ENCODE peak calls at places on chromosomes 3 and 15, in nine cellular contexts. One of them, this sample, is unnamed.

GRCh38 chr15:70093481-70094309 is 4.0 kb downstream of the TLE3 start:
- DNase-seq in AG09309: no peak
- DNase-seq in endodermal cell: peak
- DNase-seq in breast epithelium: peak
- DNase-seq in upper lobe of right lung: no peak
- DNase-seq in AG04450: no peak
- DNase-seq in bronchial epithelial cell: peak
- DNase-seq in Panc1: no peak
- DNase-seq in Peyer's patch: no peak
- DNase-seq in this sample: peak

GRCh38 chr15:69038508-69038907 is 24.0 kb downstream of the NOX5 start:
- DNase-seq in AG09309: no peak
- DNase-seq in endodermal cell: no peak
- DNase-seq in breast epithelium: no peak
- DNase-seq in upper lobe of right lung: no peak
- DNase-seq in AG04450: no peak
- DNase-seq in bronchial epithelial cell: no peak
- DNase-seq in Panc1: no peak
- DNase-seq in Peyer's patch: no peak
- DNase-seq in this sample: no peak

GRCh38 chr15:36903922-36904479 is 196.3 kb downstream of the MEIS2 start:
- DNase-seq in AG09309: no peak
- DNase-seq in endodermal cell: no peak
- DNase-seq in breast epithelium: peak
- DNase-seq in upper lobe of right lung: no peak
- DNase-seq in AG04450: no peak
- DNase-seq in bronchial epithelial cell: peak
- DNase-seq in Panc1: no peak
- DNase-seq in Peyer's patch: no peak
- DNase-seq in this sample: no peak

GRCh38 chr15:80072285-80072684 is 12.8 kb downstream of the ZFAND6 start:
- DNase-seq in AG09309: peak
- DNase-seq in endodermal cell: no peak
- DNase-seq in breast epithelium: no peak
- DNase-seq in upper lobe of right lung: no peak
- DNase-seq in AG04450: peak
- DNase-seq in bronchial epithelial cell: peak
- DNase-seq in Panc1: peak
- DNase-seq in Peyer's patch: no peak
- DNase-seq in this sample: peak

GRCh38 chr15:68271854-68272471 is 5.6 kb upstream of the FEM1B start:
- DNase-seq in AG09309: no peak
- DNase-seq in endodermal cell: peak
- DNase-seq in breast epithelium: peak
- DNase-seq in upper lobe of right lung: no peak
- DNase-seq in AG04450: no peak
- DNase-seq in bronchial epithelial cell: peak
- DNase-seq in Panc1: no peak
- DNase-seq in Peyer's patch: no peak
- DNase-seq in this sample: no peak

GRCh38 chr3:23763040-23763477 is 42.7 kb upstream of the UBE2E1 start:
- DNase-seq in AG09309: no peak
- DNase-seq in endodermal cell: no peak
- DNase-seq in breast epithelium: no peak
- DNase-seq in upper lobe of right lung: no peak
- DNase-seq in AG04450: no peak
- DNase-seq in bronchial epithelial cell: no peak
- DNase-seq in Panc1: no peak
- DNase-seq in Peyer's patch: no peak
- DNase-seq in this sample: no peak

GRCh38 chr3:73868688-73869315 is 244.1 kb upstream of the PDZRN3 start:
- DNase-seq in AG09309: peak
- DNase-seq in endodermal cell: peak
- DNase-seq in breast epithelium: no peak
- DNase-seq in upper lobe of right lung: no peak
- DNase-seq in AG04450: peak
- DNase-seq in bronchial epithelial cell: peak
- DNase-seq in Panc1: no peak
- DNase-seq in Peyer's patch: no peak
- DNase-seq in this sample: no peak

GRCh38 chr3:170614214-170614966 is 28.5 kb upstream of the SLC7A14 start:
- DNase-seq in AG09309: peak
- DNase-seq in endodermal cell: no peak
- DNase-seq in breast epithelium: no peak
- DNase-seq in upper lobe of right lung: no peak
- DNase-seq in AG04450: peak
- DNase-seq in bronchial epithelial cell: peak
- DNase-seq in Panc1: peak
- DNase-seq in Peyer's patch: no peak
- DNase-seq in this sample: no peak

GRCh38 chr3:104519068-104519467 is 847.6 kb upstream of the ALCAM start:
- DNase-seq in AG09309: no peak
- DNase-seq in endodermal cell: no peak
- DNase-seq in breast epithelium: no peak
- DNase-seq in upper lobe of right lung: no peak
- DNase-seq in AG04450: no peak
- DNase-seq in bronchial epithelial cell: no peak
- DNase-seq in Panc1: no peak
- DNase-seq in Peyer's patch: no peak
- DNase-seq in this sample: peak

GRCh38 chr3:172012775-172013174 is 26.6 kb upstream of the FNDC3B start:
- DNase-seq in AG09309: no peak
- DNase-seq in endodermal cell: no peak
- DNase-seq in breast epithelium: no peak
- DNase-seq in upper lobe of right lung: no peak
- DNase-seq in AG04450: no peak
- DNase-seq in bronchial epithelial cell: no peak
- DNase-seq in Panc1: no peak
- DNase-seq in Peyer's patch: no peak
- DNase-seq in this sample: no peak

GRCh38 chr3:192685801-192686200 is 41.5 kb downstream of the FGF12 start:
- DNase-seq in AG09309: no peak
- DNase-seq in endodermal cell: no peak
- DNase-seq in breast epithelium: no peak
- DNase-seq in upper lobe of right lung: no peak
- DNase-seq in AG04450: no peak
- DNase-seq in bronchial epithelial cell: peak
- DNase-seq in Panc1: no peak
- DNase-seq in Peyer's patch: no peak
- DNase-seq in this sample: no peak

GRCh38 chr15:31274496-31275330 is 51.9 kb upstream of the KLF13 start:
- DNase-seq in AG09309: no peak
- DNase-seq in endodermal cell: peak
- DNase-seq in breast epithelium: peak
- DNase-seq in upper lobe of right lung: no peak
- DNase-seq in AG04450: no peak
- DNase-seq in bronchial epithelial cell: no peak
- DNase-seq in Panc1: no peak
- DNase-seq in Peyer's patch: peak
- DNase-seq in this sample: no peak

GRCh38 chr3:172129868-172130751 is 90.7 kb downstream of the FNDC3B start:
- DNase-seq in AG09309: peak
- DNase-seq in endodermal cell: no peak
- DNase-seq in breast epithelium: peak
- DNase-seq in upper lobe of right lung: peak
- DNase-seq in AG04450: peak
- DNase-seq in bronchial epithelial cell: peak
- DNase-seq in Panc1: peak
- DNase-seq in Peyer's patch: peak
- DNase-seq in this sample: no peak

DNA sequence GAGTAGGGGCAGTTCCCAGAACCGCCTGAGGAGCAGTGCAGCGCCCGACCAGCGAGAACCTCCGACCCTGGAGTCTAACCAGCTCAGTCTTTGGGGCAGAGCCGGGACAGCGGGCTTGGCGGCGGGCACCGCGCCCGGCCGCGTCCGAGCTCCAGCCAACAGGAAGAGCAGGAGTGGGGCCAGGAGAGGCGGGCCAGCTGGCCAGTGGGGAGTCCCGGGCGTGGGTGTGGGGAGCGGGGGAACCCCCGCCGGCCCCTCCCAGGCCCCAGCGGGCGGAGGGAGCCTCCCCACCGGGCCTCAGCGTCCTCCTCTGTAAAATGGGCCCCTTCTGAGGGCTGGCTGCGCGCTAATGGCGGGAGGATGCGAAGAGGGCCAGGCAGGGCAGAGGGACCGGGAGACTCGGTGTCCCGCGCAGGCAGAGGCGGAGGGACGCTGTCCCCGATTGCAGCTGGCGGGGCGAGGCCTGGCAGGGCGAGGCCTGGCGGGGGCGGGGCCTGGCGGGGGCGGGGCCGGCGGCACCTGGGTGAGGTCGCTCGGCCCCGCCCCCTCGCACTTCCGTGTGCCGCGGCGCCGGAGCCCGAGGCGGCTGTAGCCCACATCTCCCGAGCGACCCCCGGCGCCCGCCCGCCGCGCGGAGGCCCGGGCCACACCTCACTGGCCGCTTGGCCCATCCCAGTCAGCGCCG is at the start of gene PRKCD:
- DNase-seq in AG09309: peak
- DNase-seq in endodermal cell: peak
- DNase-seq in breast epithelium: peak
- DNase-seq in upper lobe of right lung: peak
- DNase-seq in AG04450: peak
- DNase-seq in bronchial epithelial cell: peak
- DNase-seq in Panc1: peak
- DNase-seq in Peyer's patch: peak
- DNase-seq in this sample: peak
- TF ChIP-seq CTCF in AG09309: peak
- TF ChIP-seq CTCF in endodermal cell: peak
- TF ChIP-seq CTCF in breast epithelium: no peak
- TF ChIP-seq CTCF in upper lobe of right lung: peak
- TF ChIP-seq CTCF in AG04450: peak
- TF ChIP-seq CTCF in bronchial epithelial cell: peak
- TF ChIP-seq CTCF in Panc1: no peak
- TF ChIP-seq CTCF in Peyer's patch: peak
- TF ChIP-seq CTCF in this sample: peak

DNA sequence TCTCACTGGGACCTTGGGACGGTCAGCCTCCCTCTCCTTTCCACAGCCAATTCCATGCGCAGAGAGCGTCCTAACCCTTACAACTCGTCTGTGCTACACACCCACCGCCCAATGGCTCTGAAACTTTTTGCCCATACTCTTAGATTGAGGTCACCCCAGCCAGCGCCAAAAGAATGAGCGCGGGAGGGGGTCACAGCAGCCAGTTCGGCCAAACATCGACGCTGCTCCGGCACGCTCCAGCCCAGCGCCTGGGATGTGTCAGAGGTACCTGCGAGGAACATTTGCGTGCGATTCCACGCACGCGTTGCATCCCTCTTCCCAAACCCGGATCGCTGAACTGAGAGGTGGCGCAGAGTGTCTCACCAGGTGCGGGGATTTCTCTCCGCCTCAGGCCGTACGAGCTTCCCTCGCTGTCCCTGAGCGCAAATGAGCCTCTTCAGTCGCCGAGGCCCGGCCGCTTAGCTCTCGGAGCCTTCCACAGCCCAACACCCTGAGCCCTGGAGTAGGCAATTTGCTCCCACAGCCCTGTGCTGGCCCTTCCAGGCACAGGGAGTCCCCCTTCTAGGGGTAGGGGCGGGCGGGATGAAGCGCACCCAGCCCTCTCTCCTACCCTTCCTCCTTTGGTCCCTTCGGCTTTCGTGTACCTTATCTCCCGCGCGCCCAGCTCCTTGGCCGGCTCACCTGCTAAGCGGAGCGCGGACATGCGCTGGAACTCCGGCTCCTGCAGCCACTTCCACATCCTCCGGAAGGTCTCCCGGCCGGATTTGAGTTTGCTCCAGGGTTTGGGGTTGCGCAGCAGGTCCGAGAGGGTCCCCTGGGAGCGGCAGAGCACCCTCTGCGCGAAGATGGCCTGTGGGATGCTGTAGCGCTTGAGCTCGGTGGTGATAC is 1.8 kb downstream of the ONECUT1 start:
- DNase-seq in AG09309: no peak
- DNase-seq in endodermal cell: peak
- DNase-seq in breast epithelium: no peak
- DNase-seq in upper lobe of right lung: no peak
- DNase-seq in AG04450: no peak
- DNase-seq in bronchial epithelial cell: no peak
- DNase-seq in Panc1: no peak
- DNase-seq in Peyer's patch: no peak
- DNase-seq in this sample: no peak
- H3K4me3 ChIP-seq in AG09309: no peak
- H3K4me3 ChIP-seq in endodermal cell: peak
- H3K4me3 ChIP-seq in breast epithelium: no peak
- H3K4me3 ChIP-seq in upper lobe of right lung: no peak
- H3K4me3 ChIP-seq in AG04450: no peak
- H3K4me3 ChIP-seq in bronchial epithelial cell: no peak
- H3K4me3 ChIP-seq in Panc1: peak
- H3K4me3 ChIP-seq in Peyer's patch: no peak
- H3K4me3 ChIP-seq in this sample: no peak

GRCh38 chr3:182258538-182259177 is 534.6 kb upstream of the ATP11B start:
- DNase-seq in AG09309: no peak
- DNase-seq in endodermal cell: no peak
- DNase-seq in breast epithelium: no peak
- DNase-seq in upper lobe of right lung: no peak
- DNase-seq in AG04450: no peak
- DNase-seq in bronchial epithelial cell: peak
- DNase-seq in Panc1: peak
- DNase-seq in Peyer's patch: no peak
- DNase-seq in this sample: peak
- TF ChIP-seq CTCF in AG09309: no peak
- TF ChIP-seq CTCF in endodermal cell: peak
- TF ChIP-seq CTCF in breast epithelium: peak
- TF ChIP-seq CTCF in upper lobe of right lung: peak
- TF ChIP-seq CTCF in AG04450: peak
- TF ChIP-seq CTCF in bronchial epithelial cell: peak
- TF ChIP-seq CTCF in Panc1: peak
- TF ChIP-seq CTCF in Peyer's patch: no peak
- TF ChIP-seq CTCF in this sample: peak

GRCh38 chr3:156432563-156432962 is 122.4 kb downstream of the SSR3 start:
- DNase-seq in AG09309: no peak
- DNase-seq in endodermal cell: no peak
- DNase-seq in breast epithelium: no peak
- DNase-seq in upper lobe of right lung: no peak
- DNase-seq in AG04450: no peak
- DNase-seq in bronchial epithelial cell: no peak
- DNase-seq in Panc1: no peak
- DNase-seq in Peyer's patch: no peak
- DNase-seq in this sample: no peak

GRCh38 chr3:156433138-156433537 is 121.8 kb downstream of the SSR3 start:
- DNase-seq in AG09309: no peak
- DNase-seq in endodermal cell: no peak
- DNase-seq in breast epithelium: no peak
- DNase-seq in upper lobe of right lung: no peak
- DNase-seq in AG04450: no peak
- DNase-seq in bronchial epithelial cell: peak
- DNase-seq in Panc1: no peak
- DNase-seq in Peyer's patch: no peak
- DNase-seq in this sample: no peak

GRCh38 chr3:156429125-156429524 is 125.8 kb downstream of the SSR3 start:
- DNase-seq in AG09309: no peak
- DNase-seq in endodermal cell: no peak
- DNase-seq in breast epithelium: no peak
- DNase-seq in upper lobe of right lung: no peak
- DNase-seq in AG04450: no peak
- DNase-seq in bronchial epithelial cell: no peak
- DNase-seq in Panc1: no peak
- DNase-seq in Peyer's patch: no peak
- DNase-seq in this sample: no peak

GRCh38 chr3:156433910-156434309 is 121.0 kb downstream of the SSR3 start:
- DNase-seq in AG09309: no peak
- DNase-seq in endodermal cell: no peak
- DNase-seq in breast epithelium: no peak
- DNase-seq in upper lobe of right lung: no peak
- DNase-seq in AG04450: no peak
- DNase-seq in bronchial epithelial cell: peak
- DNase-seq in Panc1: no peak
- DNase-seq in Peyer's patch: no peak
- DNase-seq in this sample: no peak

GRCh38 chr3:156431334-156432121 is 123.4 kb downstream of the SSR3 start:
- DNase-seq in AG09309: no peak
- DNase-seq in endodermal cell: no peak
- DNase-seq in breast epithelium: no peak
- DNase-seq in upper lobe of right lung: no peak
- DNase-seq in AG04450: no peak
- DNase-seq in bronchial epithelial cell: peak
- DNase-seq in Panc1: no peak
- DNase-seq in Peyer's patch: no peak
- DNase-seq in this sample: no peak
- H3K4me3 ChIP-seq in AG09309: no peak
- H3K4me3 ChIP-seq in endodermal cell: no peak
- H3K4me3 ChIP-seq in breast epithelium: no peak
- H3K4me3 ChIP-seq in upper lobe of right lung: no peak
- H3K4me3 ChIP-seq in AG04450: no peak
- H3K4me3 ChIP-seq in bronchial epithelial cell: no peak
- H3K4me3 ChIP-seq in Panc1: no peak
- H3K4me3 ChIP-seq in Peyer's patch: no peak
- H3K4me3 ChIP-seq in this sample: no peak